ENCODE peak calls at places on chromosomes 11 and 22, in eight cellular contexts. F is colonic mucosa, G is cardiac muscle cell, B is skeletal muscle cell, X is bronchial epithelial cell, L is fibroblast of lung, O is adrenal gland, U is MM.1S. J is an unnamed sample.

GRCh38 chr22:43228330-43228729 is 41.4 kb upstream of the TTLL12 start:
- DNase-seq in F (peak), G (peak), B (no peak), X (no peak), L (peak), O (peak), U (no peak), J (no peak)

GRCh38 chr22:28053871-28054621 is 135.0 kb upstream of the PITPNB start:
- DNase-seq in F (no peak), G (no peak), B (peak), X (no peak), L (peak), O (no peak), U (no peak), J (no peak)

GRCh38 chr11:88555018-88555828 is 217.7 kb upstream of the CTSC start:
- DNase-seq in F (no peak), G (peak), B (peak), X (peak), L (peak), O (no peak), U (no peak), J (no peak)

GRCh38 chr11:15707971-15708370 is 593.2 kb downstream of the INSC start:
- DNase-seq in F (peak), G (peak), B (no peak), X (peak), L (peak), O (peak), U (no peak), J (no peak)

GRCh38 chr11:88117281-88117858 is 57.9 kb downstream of the RAB38 start:
- DNase-seq in F (no peak), G (no peak), B (no peak), X (peak), L (no peak), O (no peak), U (no peak), J (no peak)

GRCh38 chr11:93630037-93630436 is 31.4 kb upstream of the CEP295 start:
- DNase-seq in F (no peak), G (no peak), B (no peak), X (no peak), L (no peak), O (no peak), U (no peak), J (no peak)

GRCh38 chr11:7575841-7576451 is 62.1 kb downstream of the PPFIBP2 start:
- DNase-seq in F (peak), G (no peak), B (no peak), X (peak), L (no peak), O (no peak), U (peak), J (peak)

GRCh38 chr11:128492903-128493569 is 94.3 kb downstream of the ETS1 start:
- DNase-seq in F (no peak), G (no peak), B (no peak), X (no peak), L (no peak), O (no peak), U (peak), J (peak)

GRCh38 chr11:46321757-46322156 is 25.5 kb upstream of the DGKZ start:
- DNase-seq in F (no peak), G (peak), B (no peak), X (peak), L (peak), O (no peak), U (no peak), J (no peak)

GRCh38 chr11:96110302-96110701 is 186.4 kb upstream of the MTMR2 start:
- DNase-seq in F (no peak), G (no peak), B (no peak), X (no peak), L (no peak), O (no peak), U (no peak), J (no peak)

GRCh38 chr11:96111308-96111707 is 187.4 kb upstream of the MTMR2 start:
- DNase-seq in F (no peak), G (no peak), B (no peak), X (no peak), L (no peak), O (no peak), U (no peak), J (no peak)

GRCh38 chr11:96114178-96115070 is 190.5 kb upstream of the MTMR2 start:
- DNase-seq in F (no peak), G (no peak), B (no peak), X (peak), L (no peak), O (no peak), U (no peak), J (no peak)

GRCh38 chr11:96113100-96113710 is 189.3 kb upstream of the MTMR2 start:
- DNase-seq in F (no peak), G (peak), B (no peak), X (peak), L (peak), O (no peak), U (no peak), J (no peak)

GRCh38 chr11:96112192-96113099 is 188.5 kb upstream of the MTMR2 start:
- DNase-seq in F (no peak), G (peak), B (no peak), X (no peak), L (peak), O (no peak), U (no peak), J (no peak)
- H3K4me3 ChIP-seq in F (no peak), G (no peak), B (no peak), X (no peak), L (no peak), O (no peak), U (no peak), J (no peak)

DNA sequence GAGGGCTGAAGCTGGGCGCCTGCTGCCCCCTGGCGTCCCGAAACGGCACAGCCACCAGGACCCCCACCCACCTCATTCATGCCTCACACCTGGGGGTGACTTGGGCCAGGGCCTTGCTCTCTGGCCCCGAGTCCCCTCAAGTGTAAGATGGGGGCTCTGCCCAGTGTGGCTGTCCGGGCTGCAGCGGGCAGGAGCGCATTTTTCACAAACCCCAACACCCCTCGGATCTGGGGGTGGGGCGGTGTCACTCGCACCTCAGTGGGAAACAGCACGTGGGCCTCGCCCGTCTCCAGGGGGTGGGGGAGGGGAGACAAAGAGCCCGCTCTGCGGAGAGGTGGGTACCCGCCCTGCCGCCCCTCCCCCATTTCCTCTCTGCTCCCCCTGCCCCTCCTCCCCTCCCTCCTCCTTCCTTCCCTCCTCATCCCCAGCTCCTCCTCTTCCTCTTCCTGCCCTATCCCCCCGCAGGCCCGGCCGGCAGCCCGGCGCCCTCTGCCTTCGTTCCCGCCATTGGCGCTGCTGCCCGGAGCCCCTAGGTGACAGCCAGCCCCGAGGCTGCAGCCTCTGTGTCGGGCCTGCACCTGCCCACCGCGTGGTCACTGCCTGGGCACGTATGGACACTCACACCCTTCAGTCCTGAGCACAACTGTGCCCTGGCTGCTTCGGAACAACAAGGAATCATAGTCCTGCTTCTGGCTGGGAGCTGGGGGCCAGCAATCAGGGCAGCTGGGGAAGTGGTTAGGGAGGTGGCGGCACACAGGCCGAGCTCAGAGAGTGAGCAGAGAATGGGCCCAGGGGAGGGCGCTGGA is 6.8 kb upstream of the CDKN1C start:
- DNase-seq in F (peak), G (peak), B (no peak), X (no peak), L (peak), O (no peak), U (peak), J (peak)
- H3K4me3 ChIP-seq in F (peak), G (peak), B (peak), X (peak), L (peak), O (no peak), U (peak), J (peak)

GRCh38 chr22:26033071-26033470 is 136.2 kb upstream of the SEZ6L start:
- DNase-seq in F (no peak), G (no peak), B (no peak), X (no peak), L (no peak), O (no peak), U (no peak), J (no peak)
- H3K4me3 ChIP-seq in F (no peak), G (no peak), B (no peak), X (no peak), L (no peak), O (no peak), U (no peak), J (no peak)

GRCh38 chr11:34603129-34604001 is 17.5 kb upstream of the EHF start:
- DNase-seq in F (peak), G (peak), B (no peak), X (no peak), L (no peak), O (no peak), U (no peak), J (no peak)
- H3K4me3 ChIP-seq in F (no peak), G (no peak), B (no peak), X (no peak), L (no peak), O (no peak), U (no peak), J (no peak)